ENCODE peak calls at places on chromosome 20, in four cellular contexts. Y, S, D and P are unnamed samples.

GRCh38 chr20:50592282-50593004 is 82.3 kb downstream of the PTPN1 start:
- DNase-seq in S (no peak), Y (no peak), D (no peak), P (no peak)

GRCh38 chr20:37680420-37680819 is 13.4 kb upstream of the CTNNBL1 start:
- DNase-seq in S (peak), D (no peak), Y (no peak), P (no peak)

GRCh38 chr20:48716086-48716485 is 111.7 kb downstream of the PREX1 start:
- DNase-seq in Y (no peak), D (no peak), S (no peak), P (no peak)

GRCh38 chr20:55586626-55587025 is 418.7 kb downstream of the CBLN4 start:
- DNase-seq in Y (no peak), S (no peak), D (no peak), P (no peak)

GRCh38 chr20:46872315-46873211 is 22.1 kb upstream of the EYA2 start:
- DNase-seq in Y (no peak), D (no peak), S (peak), P (no peak)

GRCh38 chr20:16527438-16527837 is 45.8 kb downstream of the KIF16B start:
- DNase-seq in Y (no peak), S (no peak), D (no peak), P (no peak)

GRCh38 chr20:59585714-59586404 is 18.5 kb upstream of the PHACTR3 start:
- DNase-seq in Y (no peak), S (no peak), D (no peak), P (no peak)

GRCh38 chr20:59561614-59562277 is 42.6 kb upstream of the PHACTR3 start:
- DNase-seq in D (no peak), S (no peak), Y (no peak), P (no peak)

GRCh38 chr20:49568491-49569151 is 684 bp upstream of the PTGIS start:
- DNase-seq in D (no peak), S (no peak), Y (no peak), P (no peak)

GRCh38 chr20:55216525-55217242 is 741.3 kb downstream of the DOK5 start:
- DNase-seq in S (no peak), D (no peak), Y (no peak), P (no peak)

GRCh38 chr20:34437330-34437986 is 74.4 kb downstream of the ITCH start:
- DNase-seq in Y (no peak), S (no peak), D (no peak), P (peak)

GRCh38 chr20:15162061-15162740 is 824.8 kb upstream of the FLRT3 start:
- DNase-seq in Y (no peak), D (no peak), S (no peak), P (no peak)

GRCh38 chr20:41004561-41005360 is 23.9 kb upstream of the TOP1 start:
- DNase-seq in D (no peak), Y (no peak), S (peak), P (no peak)

GRCh38 chr20:11905460-11906150 is 12.1 kb upstream of the BTBD3 start:
- DNase-seq in D (no peak), S (no peak), Y (no peak), P (no peak)

GRCh38 chr20:34302312-34302722 is 838 bp downstream of the AHCY start:
- DNase-seq in Y (no peak), S (peak), D (no peak), P (no peak)

GRCh38 chr20:8756410-8756809 is 312.5 kb upstream of the PLCB4 start:
- DNase-seq in D (no peak), S (peak), Y (no peak), P (peak)

GRCh38 chr20:25987073-25987927 is 290.6 kb upstream of the ZNF337 start:
- DNase-seq in S (peak), D (no peak), Y (peak), P (peak)

GRCh38 chr20:48638546-48638945 is 189.3 kb downstream of the PREX1 start:
- DNase-seq in D (no peak), S (peak), Y (no peak), P (no peak)

GRCh38 chr20:37384683-37385174 is 38.8 kb downstream of the SRC start:
- DNase-seq in S (peak), Y (peak), D (no peak), P (peak)

GRCh38 chr20:19658137-19658536 is 99.9 kb upstream of the RIN2 start:
- DNase-seq in S (no peak), D (no peak), Y (no peak), P (no peak)

GRCh38 chr20:46122071-46122470 is 4.0 kb downstream of the CD40 start:
- DNase-seq in D (no peak), Y (no peak), S (peak), P (peak)

GRCh38 chr20:23690581-23690980 is 1.7 kb upstream of the CST4 start:
- DNase-seq in Y (no peak), D (no peak), S (no peak), P (no peak)

GRCh38 chr20:51082988-51083387 is 60.1 kb upstream of the KCNG1 start:
- DNase-seq in Y (no peak), D (no peak), S (no peak), P (no peak)

GRCh38 chr20:58855506-58856314 is 3.2 kb downstream of the GNAS start:
- DNase-seq in S (no peak), D (no peak), Y (no peak), P (no peak)

GRCh38 chr20:25139061-25139705 is 56.3 kb upstream of the ENTPD6 start:
- DNase-seq in Y (no peak), S (no peak), D (no peak), P (no peak)

GRCh38 chr20:44072381-44072780 is 114.6 kb downstream of the JPH2 start:
- DNase-seq in Y (no peak), S (no peak), D (no peak), P (no peak)

GRCh38 chr20:61810066-61810708 is 255.5 kb downstream of the TAF4 start:
- DNase-seq in S (no peak), Y (no peak), D (no peak), P (no peak)

GRCh38 chr20:24382775-24383174 is 86.7 kb upstream of the SYNDIG1 start:
- DNase-seq in S (no peak), D (no peak), Y (no peak), P (no peak)

GRCh38 chr20:36574278-36575065 is 1.1 kb downstream of the TGIF2 start:
- DNase-seq in S (peak), Y (peak), D (no peak), P (peak)

GRCh38 chr20:19212524-19213502 is at the start of gene SLC24A3:
- DNase-seq in D (no peak), S (peak), Y (peak), P (peak)

GRCh38 chr20:61887694-61888093 is 178.0 kb downstream of the TAF4 start:
- DNase-seq in D (no peak), S (no peak), Y (no peak), P (no peak)

GRCh38 chr20:12874933-12875332 is 133.8 kb upstream of the SPTLC3 start:
- DNase-seq in D (no peak), S (no peak), Y (no peak), P (no peak)

GRCh38 chr20:43662943-43663655 is 3.8 kb upstream of the MYBL2 start:
- DNase-seq in S (peak), D (no peak), Y (no peak), P (no peak)

GRCh38 chr20:62635852-62636251 is 6.5 kb upstream of the SLCO4A1 start:
- DNase-seq in Y (no peak), S (no peak), D (no peak), P (no peak)

GRCh38 chr20:46317685-46318177 is 9.4 kb upstream of the CDH22 start:
- DNase-seq in D (no peak), S (no peak), Y (no peak), P (no peak)

GRCh38 chr20:35264755-35265154 is 13.2 kb downstream of the MMP24OS start:
- DNase-seq in Y (peak), D (no peak), S (peak), P (no peak)

GRCh38 chr20:63363013-63363957 is 2.1 kb upstream of the CHRNA4 start:
- DNase-seq in D (no peak), S (no peak), Y (no peak), P (no peak)